ENCODE peak calls at places on chromosomes 11 and 22, in ten cellular contexts. A is mesenchymal stem cell, Y is H9, X is NT2/D1, B is neuronal stem cell, N is H1, L is HCT116, Z is GM23248, I is PC-3, V is IMR-90. U is an unnamed sample.

GRCh38 chr22:23603266-23603665 is 23.2 kb upstream of the IGLL1 start:
- DNase-seq in I (no peak), N (no peak), X (no peak), V (no peak), Z (no peak), B (no peak), L (no peak), Y (no peak), A (no peak), U (no peak)

GRCh38 chr22:38967451-38968450 is 10.3 kb downstream of the APOBEC3A start:
- DNase-seq in I (no peak), A (no peak), B (no peak), V (no peak), Z (no peak), Y (no peak), X (no peak), L (no peak), N (no peak), U (no peak)

GRCh38 chr11:3642071-3642951 is 519 bp upstream of the ART5 start:
- DNase-seq in N (peak), A (peak), Y (peak), B (peak), V (peak), X (peak), L (peak), I (peak), Z (peak), U (peak)

GRCh38 chr11:35619030-35619753 is 932 bp downstream of the FJX1 start:
- DNase-seq in N (peak), L (no peak), Z (peak), Y (peak), I (peak), B (peak), A (peak), X (no peak), V (peak), U (peak)

GRCh38 chr11:19789840-19790710 is 77.4 kb downstream of the NAV2 start:
- DNase-seq in Z (peak), B (no peak), A (peak), Y (no peak), I (no peak), L (no peak), V (peak), N (no peak), X (no peak), U (peak)

GRCh38 chr11:19410032-19410431 is 169.3 kb upstream of the E2F8 start:
- DNase-seq in X (no peak), A (no peak), B (no peak), N (no peak), L (no peak), V (no peak), Y (no peak), Z (no peak), I (no peak), U (no peak)

GRCh38 chr11:80462211-80462610 is 1021.4 kb upstream of the TENM4 start:
- DNase-seq in N (no peak), A (peak), V (no peak), L (no peak), X (no peak), Y (no peak), Z (no peak), I (peak), B (no peak), U (no peak)

GRCh38 chr11:65057526-65057925 is 827 bp downstream of the NAALADL1 start:
- DNase-seq in N (no peak), X (no peak), I (no peak), Y (no peak), A (no peak), B (no peak), V (no peak), Z (no peak), L (no peak), U (no peak)

GRCh38 chr11:122804161-122804560 is 34.1 kb upstream of the CRTAM start:
- DNase-seq in Z (peak), V (no peak), L (no peak), X (no peak), N (no peak), B (no peak), Y (no peak), I (peak), A (no peak), U (peak)

GRCh38 chr22:31754813-31755212 is 994 bp downstream of the DEPDC5 start:
- DNase-seq in N (no peak), I (no peak), B (no peak), A (peak), Z (no peak), V (no peak), L (no peak), Y (no peak), X (no peak), U (peak)

GRCh38 chr22:19716041-19716828 is 1.9 kb downstream of the SEPTIN5 start:
- DNase-seq in Z (no peak), N (no peak), I (no peak), B (no peak), A (no peak), L (no peak), Y (no peak), V (no peak), X (no peak), U (no peak)

GRCh38 chr11:11078344-11078743 is 220.5 kb upstream of the ZBED5 start:
- DNase-seq in L (no peak), N (no peak), X (no peak), V (peak), B (no peak), I (peak), A (peak), Z (peak), Y (no peak), U (peak)

GRCh38 chr22:23106906-23107367 is 34.9 kb downstream of the RSPH14 start:
- DNase-seq in Z (no peak), Y (no peak), A (no peak), N (no peak), L (no peak), I (no peak), B (no peak), X (no peak), V (no peak), U (no peak)

GRCh38 chr22:40618400-40618799 is 18.1 kb downstream of the MRTFA start:
- DNase-seq in N (no peak), A (no peak), Z (no peak), I (no peak), L (no peak), B (no peak), X (no peak), V (no peak), Y (no peak), U (no peak)

GRCh38 chr11:131186629-131187075 is 183.8 kb upstream of the NTM start:
- DNase-seq in I (no peak), V (no peak), L (no peak), Y (peak), A (no peak), Z (peak), B (no peak), X (no peak), N (peak), U (no peak)

GRCh38 chr11:38136887-38137286 is 1538.9 kb upstream of the RAG2 start:
- DNase-seq in N (no peak), A (no peak), B (no peak), V (no peak), Z (no peak), Y (no peak), I (no peak), L (no peak), X (no peak), U (no peak)

GRCh38 chr11:78806214-78807004 is 231.7 kb upstream of the NARS2 start:
- DNase-seq in L (no peak), V (no peak), Z (no peak), B (no peak), Y (no peak), X (no peak), A (peak), I (peak), N (no peak), U (no peak)

GRCh38 chr22:42050641-42051040 is 20.0 kb downstream of the NAGA start:
- DNase-seq in A (no peak), X (no peak), I (no peak), Z (no peak), Y (no peak), N (no peak), V (no peak), B (no peak), L (no peak), U (no peak)

GRCh38 chr11:47408598-47409439 is 429 bp downstream of the SLC39A13 start:
- DNase-seq in Y (peak), B (no peak), Z (peak), L (no peak), N (no peak), V (peak), X (no peak), I (peak), A (peak), U (peak)

GRCh38 chr22:40387758-40388157 is 17.4 kb downstream of the SGSM3 start:
- DNase-seq in Z (no peak), X (no peak), Y (no peak), B (no peak), A (no peak), I (peak), L (no peak), V (no peak), N (no peak), U (no peak)

GRCh38 chr11:133955091-133955846 is 1.5 kb downstream of the IGSF9B start:
- DNase-seq in L (no peak), Y (no peak), A (no peak), X (no peak), N (no peak), Z (peak), I (no peak), B (no peak), V (no peak), U (peak)

GRCh38 chr22:25091449-25091848 is 108.2 kb upstream of the CRYBB3 start:
- DNase-seq in I (no peak), X (no peak), B (no peak), V (no peak), L (no peak), Y (no peak), N (no peak), Z (peak), A (no peak), U (no peak)

GRCh38 chr11:38814670-38815069 is 2216.6 kb upstream of the RAG2 start:
- DNase-seq in I (peak), Y (no peak), B (no peak), L (no peak), X (no peak), A (peak), Z (no peak), N (no peak), V (peak), U (no peak)

GRCh38 chr11:65849366-65849765 is 8.6 kb downstream of the CFL1 start:
- DNase-seq in X (no peak), A (no peak), I (peak), Z (no peak), V (no peak), N (no peak), Y (no peak), B (no peak), L (no peak), U (no peak)

GRCh38 chr22:43889366-43890253 is 2.2 kb downstream of the PNPLA5 start:
- DNase-seq in B (no peak), X (no peak), L (no peak), Z (peak), Y (no peak), V (peak), A (no peak), N (no peak), I (peak), U (no peak)

GRCh38 chr11:86955111-86955673 is at the start of gene FZD4:
- DNase-seq in Y (peak), B (peak), V (peak), A (peak), I (peak), L (peak), Z (peak), X (peak), N (peak), U (peak)

GRCh38 chr11:62603771-62604170 is 2.1 kb upstream of the MTA2 start:
- DNase-seq in V (no peak), Y (no peak), I (no peak), Z (no peak), A (no peak), X (no peak), L (no peak), B (no peak), N (no peak), U (no peak)

GRCh38 chr11:57219021-57219627 is 17.9 kb downstream of the APLNR start:
- DNase-seq in N (no peak), X (no peak), Y (no peak), V (peak), Z (peak), L (no peak), I (no peak), B (no peak), A (no peak), U (peak)

GRCh38 chr22:35335468-35335867 is 35.8 kb downstream of the TOM1 start:
- DNase-seq in N (no peak), Z (no peak), L (no peak), Y (no peak), I (no peak), B (no peak), V (no peak), X (no peak), A (no peak), U (no peak)

GRCh38 chr11:28100665-28101064 is 7.3 kb downstream of the KIF18A start:
- DNase-seq in X (no peak), I (no peak), N (no peak), V (no peak), L (no peak), Y (no peak), B (no peak), Z (no peak), A (no peak), U (no peak)

GRCh38 chr11:104033134-104033533 is 3.3 kb upstream of the DDI1 start:
- DNase-seq in A (peak), Y (no peak), B (no peak), I (peak), Z (peak), V (peak), X (no peak), L (no peak), N (no peak), U (peak)

GRCh38 chr11:1854132-1854948 is 1.5 kb downstream of the LSP1 start:
- DNase-seq in Y (no peak), N (no peak), X (no peak), I (no peak), V (no peak), B (no peak), Z (no peak), L (no peak), A (no peak), U (no peak)

GRCh38 chr22:30968015-30968923 is at the start of gene MORC2:
- DNase-seq in Y (peak), B (peak), A (no peak), V (peak), N (no peak), Z (no peak), X (no peak), L (no peak), I (peak), U (no peak)

DNA sequence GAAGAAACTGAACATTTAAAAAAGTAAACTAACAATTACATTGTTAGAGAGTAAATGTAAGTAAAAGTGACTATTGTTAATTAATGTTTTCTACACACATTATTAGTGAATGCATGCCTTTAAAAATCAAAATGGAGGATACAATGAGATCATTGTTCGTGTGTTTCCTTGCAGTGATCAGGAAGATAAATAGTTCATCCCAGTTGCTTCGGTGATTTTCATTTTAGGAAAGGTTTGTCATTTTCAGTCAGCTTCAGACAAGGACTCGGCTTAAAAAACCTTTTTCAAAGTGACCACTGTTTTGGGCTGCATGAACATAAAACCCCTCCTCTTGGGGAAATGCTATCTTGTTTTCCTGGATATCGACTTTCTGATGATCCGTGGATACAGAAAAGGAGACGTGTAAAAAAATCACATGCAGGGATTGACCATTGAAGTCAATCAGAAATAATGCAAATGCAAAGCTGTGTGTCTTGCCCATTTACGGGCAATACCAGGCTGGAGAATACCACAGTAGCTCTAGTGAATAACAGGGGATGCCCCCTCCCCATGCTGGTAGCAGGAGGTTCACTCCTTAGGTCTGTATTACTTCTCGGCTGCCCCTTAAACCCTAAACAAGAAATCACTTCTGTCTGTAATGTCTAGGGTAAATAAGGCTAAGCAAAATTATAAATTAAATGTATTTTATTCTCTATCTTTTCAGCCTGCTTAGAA is 146.8 kb downstream of the MAML2 start:
- DNase-seq in X (no peak), L (no peak), B (no peak), Z (no peak), I (no peak), Y (no peak), V (no peak), N (no peak), A (no peak), U (no peak)
- H3K9ac ChIP-seq in X (no peak), L (no peak), B (no peak), Z (no peak), I (no peak), Y (no peak), V (no peak), N (no peak), A (no peak), U (no peak)

GRCh38 chr11:8354622-8355417 is 91.1 kb upstream of the LMO1 start:
- DNase-seq in V (no peak), A (no peak), Y (no peak), L (no peak), N (no peak), Z (peak), I (peak), B (peak), X (no peak), U (peak)
- H3K9ac ChIP-seq in V (no peak), A (no peak), Y (no peak), L (no peak), N (no peak), Z (no peak), I (no peak), B (no peak), X (peak), U (no peak)

GRCh38 chr22:17949926-17950473 is 74.4 kb downstream of the MICAL3 start:
- DNase-seq in Z (peak), Y (no peak), B (no peak), X (no peak), V (no peak), A (no peak), N (no peak), I (peak), L (no peak), U (no peak)

GRCh38 chr22:17945851-17946690 is 78.3 kb downstream of the MICAL3 start:
- DNase-seq in V (no peak), X (no peak), A (no peak), N (no peak), I (no peak), B (no peak), L (no peak), Z (no peak), Y (no peak), U (no peak)

GRCh38 chr22:17946691-17947367 is 77.5 kb downstream of the MICAL3 start:
- DNase-seq in V (no peak), B (no peak), A (no peak), L (no peak), Z (no peak), X (no peak), N (no peak), I (no peak), Y (no peak), U (no peak)

GRCh38 chr22:17945156-17945850 is 79.1 kb downstream of the MICAL3 start:
- DNase-seq in A (no peak), Z (no peak), I (no peak), N (no peak), X (no peak), L (no peak), V (no peak), B (no peak), Y (no peak), U (no peak)

DNA sequence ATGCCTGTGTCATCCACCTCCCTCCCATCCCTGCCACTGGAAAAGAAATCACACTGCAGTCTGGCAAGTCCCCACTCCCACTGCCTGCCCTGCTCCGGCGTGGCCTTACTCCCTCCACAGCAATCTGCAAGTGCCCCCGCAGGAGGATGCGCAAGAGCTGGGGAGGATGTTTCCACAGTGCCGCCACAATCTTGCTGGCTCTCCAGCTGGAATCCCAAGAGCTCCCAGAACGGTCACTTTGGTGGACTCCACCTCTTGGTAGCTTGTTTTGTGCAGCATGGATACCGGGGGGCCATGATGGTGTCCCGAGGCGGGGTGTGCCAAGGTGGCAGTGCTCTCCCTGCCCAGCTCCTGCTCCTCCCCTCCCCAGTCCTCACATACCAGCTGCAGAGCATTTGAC is 76.3 kb downstream of the MICAL3 start:
- DNase-seq in A (no peak), N (no peak), V (no peak), B (no peak), Y (no peak), Z (no peak), L (no peak), X (no peak), I (no peak), U (no peak)
- H3K9ac ChIP-seq in A (no peak), N (no peak), V (no peak), B (no peak), Y (no peak), Z (no peak), L (no peak), X (no peak), I (no peak), U (no peak)

GRCh38 chr11:115219378-115219777 is 284.8 kb downstream of the CADM1 start:
- DNase-seq in I (no peak), N (no peak), X (no peak), A (no peak), L (no peak), Z (no peak), V (no peak), B (no peak), Y (no peak), U (no peak)
- H3K9ac ChIP-seq in I (no peak), N (no peak), X (no peak), A (no peak), L (no peak), Z (no peak), V (no peak), B (no peak), Y (no peak), U (no peak)

DNA sequence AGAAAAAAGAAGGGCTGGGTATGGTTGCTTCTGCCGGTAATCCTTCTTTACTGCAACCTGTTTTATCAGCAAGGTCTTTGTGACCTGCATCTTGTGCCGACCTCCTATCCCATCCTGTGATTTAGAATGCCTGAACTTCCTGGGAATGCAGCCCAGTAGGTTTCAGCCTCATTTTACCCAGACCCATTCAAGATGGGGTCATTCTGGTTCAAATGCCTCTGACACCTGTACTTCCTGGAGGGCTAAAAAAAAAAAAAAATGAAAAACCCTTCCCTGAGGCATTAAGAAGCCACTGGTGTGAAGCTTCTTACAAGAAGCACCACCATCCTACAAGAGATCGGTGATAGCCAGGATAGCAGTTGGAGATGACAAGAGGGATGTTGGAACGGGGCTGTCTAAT is 54.6 kb upstream of the TREH start:
- DNase-seq in L (no peak), Z (no peak), A (no peak), V (no peak), Y (no peak), X (no peak), B (no peak), I (no peak), N (no peak), U (no peak)
- H3K9ac ChIP-seq in L (no peak), Z (no peak), A (no peak), V (no peak), Y (no peak), X (no peak), B (no peak), I (no peak), N (no peak), U (no peak)

GRCh38 chr11:126804363-126804762 is 196.2 kb downstream of the KIRREL3 start:
- DNase-seq in Y (no peak), X (no peak), A (no peak), N (no peak), I (no peak), B (no peak), Z (no peak), L (no peak), V (no peak), U (no peak)
- H3K9ac ChIP-seq in Y (no peak), X (no peak), A (no peak), N (no peak), I (no peak), B (no peak), Z (no peak), L (no peak), V (no peak), U (no peak)

GRCh38 chr22:33563568-33563967 is 356.7 kb downstream of the LARGE1 start:
- DNase-seq in N (no peak), I (no peak), L (no peak), Z (no peak), A (no peak), V (no peak), B (no peak), Y (no peak), X (no peak), U (no peak)
- H3K9ac ChIP-seq in N (no peak), I (no peak), L (no peak), Z (no peak), A (no peak), V (no peak), B (no peak), Y (no peak), X (no peak), U (no peak)

GRCh38 chr11:693887-694562 is 997 bp downstream of the DEAF1 start:
- DNase-seq in L (no peak), Z (no peak), A (no peak), X (no peak), V (no peak), Y (no peak), I (no peak), B (no peak), N (no peak), U (no peak)
- H3K9ac ChIP-seq in L (peak), Z (peak), A (peak), X (peak), V (peak), Y (no peak), I (peak), B (peak), N (no peak), U (peak)